ENCODE peak calls at places on chromosomes 13 and 19, in four cellular contexts. T is AG09309, Q is colonic mucosa, W is cardiac fibroblast. R is an unnamed sample.

GRCh38 chr13:97222934-97223710 is 989 bp downstream of the MBNL2 start:
- DNase-seq in T (no peak), Q (no peak), W (peak), R (no peak)

GRCh38 chr19:32104465-32105235 is 240.8 kb upstream of the ZNF507 start:
- DNase-seq in T (no peak), Q (no peak), W (no peak), R (no peak)

GRCh38 chr13:99523838-99524237 is 22.6 kb downstream of the TM9SF2 start:
- DNase-seq in T (no peak), Q (no peak), W (no peak), R (no peak)

GRCh38 chr13:39765801-39766463 is 110.5 kb downstream of the COG6 start:
- DNase-seq in T (no peak), Q (peak), W (peak), R (no peak)

GRCh38 chr19:37342753-37343152 is 28.1 kb upstream of the ZNF527 start:
- DNase-seq in T (no peak), Q (no peak), W (no peak), R (no peak)

GRCh38 chr19:39310558-39311311 is 9.9 kb downstream of the LRFN1 start:
- DNase-seq in T (no peak), Q (no peak), W (peak), R (peak)

GRCh38 chr13:114145256-114145655 is 12.8 kb upstream of the RASA3 start:
- DNase-seq in T (no peak), Q (no peak), W (no peak), R (no peak)

GRCh38 chr19:29323046-29323971 is 110.4 kb upstream of the UQCRFS1 start:
- DNase-seq in T (no peak), Q (peak), W (no peak), R (no peak)

GRCh38 chr13:89584058-89584457 is 1763.4 kb upstream of the MIR17HG start:
- DNase-seq in T (no peak), Q (no peak), W (no peak), R (no peak)

GRCh38 chr13:26708007-26708297 is 52.6 kb downstream of the GPR12 start:
- DNase-seq in T (no peak), Q (no peak), W (no peak), R (no peak)
- TF ChIP-seq CTCF in T (no peak), Q (no peak), W (no peak), R (no peak)

GRCh38 chr19:54436031-54436523 is 12.9 kb upstream of the LENG8 start:
- DNase-seq in T (no peak), Q (no peak), W (no peak), R (no peak)

GRCh38 chr19:54440641-54441040 is 8.4 kb upstream of the LENG8 start:
- DNase-seq in T (no peak), Q (no peak), W (no peak), R (no peak)

GRCh38 chr19:54435551-54436016 is 13.4 kb upstream of the LENG8 start:
- DNase-seq in T (no peak), Q (no peak), W (no peak), R (no peak)

GRCh38 chr19:54436561-54437229 is 12.3 kb upstream of the LENG8 start:
- DNase-seq in T (no peak), Q (no peak), W (no peak), R (no peak)

GRCh38 chr19:54439174-54439851 is 9.7 kb upstream of the LENG8 start:
- DNase-seq in T (no peak), Q (no peak), W (peak), R (no peak)
- TF ChIP-seq CTCF in T (peak), Q (no peak), W (peak), R (no peak)

GRCh38 chr19:35977446-35978222 is 17.4 kb upstream of the SDHAF1 start:
- DNase-seq in T (no peak), Q (no peak), W (no peak), R (no peak)
- TF ChIP-seq CTCF in T (no peak), Q (no peak), W (no peak), R (no peak)

GRCh38 chr19:6414793-6415591 is 9.6 kb downstream of the KHSRP start:
- DNase-seq in T (no peak), Q (no peak), W (no peak), R (peak)

GRCh38 chr19:6415592-6416190 is 8.9 kb downstream of the KHSRP start:
- DNase-seq in T (no peak), Q (no peak), W (no peak), R (no peak)

GRCh38 chr19:6416658-6417405 is 7.8 kb downstream of the KHSRP start:
- DNase-seq in T (no peak), Q (no peak), W (no peak), R (peak)

GRCh38 chr19:6418562-6418932 is 6.1 kb downstream of the KHSRP start:
- DNase-seq in T (no peak), Q (no peak), W (no peak), R (peak)

DNA sequence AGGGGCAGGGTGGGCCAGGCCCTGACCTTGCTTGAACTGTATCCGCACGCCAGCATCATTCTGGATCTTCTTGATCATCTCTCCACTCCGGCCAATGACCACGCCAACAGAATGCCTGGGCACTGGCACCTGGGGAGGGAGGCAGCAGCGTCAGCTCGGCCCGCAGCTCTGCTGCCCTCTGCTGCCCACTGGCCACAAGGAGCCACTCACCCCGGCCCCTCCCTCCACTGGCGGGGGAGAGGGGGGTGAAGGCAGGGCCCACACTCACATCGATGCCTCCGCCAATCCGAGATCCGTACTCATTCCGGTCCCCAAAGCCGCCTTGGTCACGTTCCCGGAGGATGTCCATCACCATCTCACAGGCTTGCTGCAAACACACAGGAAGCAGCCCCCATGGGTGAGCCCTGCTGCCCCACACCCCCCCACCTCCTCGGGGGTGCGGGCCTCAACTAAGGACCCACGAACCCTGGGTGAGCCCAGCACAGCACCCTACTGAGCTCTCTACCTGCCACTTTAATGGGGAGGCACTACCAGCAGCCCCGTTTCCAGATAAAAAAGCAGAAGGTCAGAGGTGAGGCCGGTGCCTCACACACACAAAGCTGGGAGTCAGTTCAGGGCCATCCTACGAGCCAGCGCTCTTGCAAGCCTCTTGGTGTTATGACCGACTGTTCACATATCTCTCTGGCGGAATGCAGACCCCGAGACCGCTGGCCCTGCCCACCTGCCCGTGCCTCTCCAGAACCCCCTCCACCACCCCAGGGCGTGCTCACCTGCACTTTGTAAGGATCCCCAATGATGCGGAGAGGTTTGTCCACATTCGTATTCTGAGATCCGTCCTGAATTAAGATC is 6.7 kb downstream of the KHSRP start:
- DNase-seq in T (no peak), Q (no peak), W (peak), R (peak)
- TF ChIP-seq CTCF in T (peak), Q (no peak), W (peak), R (no peak)

GRCh38 chr19:43533546-43534304 is 737 bp downstream of the ZNF575 start:
- DNase-seq in T (peak), Q (peak), W (peak), R (peak)

GRCh38 chr19:43532571-43532961 is 422 bp upstream of the ZNF575 start:
- DNase-seq in T (no peak), Q (peak), W (no peak), R (peak)

GRCh38 chr19:43534305-43534612 is 1.3 kb downstream of the ZNF575 start:
- DNase-seq in T (no peak), Q (no peak), W (no peak), R (no peak)

GRCh38 chr19:43534811-43535761 is 2.1 kb downstream of the ZNF575 start:
- DNase-seq in T (no peak), Q (peak), W (peak), R (no peak)

GRCh38 chr19:43532962-43533545 is at the start of gene ZNF575:
- DNase-seq in T (peak), Q (peak), W (peak), R (peak)
- TF ChIP-seq CTCF in T (no peak), Q (no peak), W (no peak), R (no peak)

DNA sequence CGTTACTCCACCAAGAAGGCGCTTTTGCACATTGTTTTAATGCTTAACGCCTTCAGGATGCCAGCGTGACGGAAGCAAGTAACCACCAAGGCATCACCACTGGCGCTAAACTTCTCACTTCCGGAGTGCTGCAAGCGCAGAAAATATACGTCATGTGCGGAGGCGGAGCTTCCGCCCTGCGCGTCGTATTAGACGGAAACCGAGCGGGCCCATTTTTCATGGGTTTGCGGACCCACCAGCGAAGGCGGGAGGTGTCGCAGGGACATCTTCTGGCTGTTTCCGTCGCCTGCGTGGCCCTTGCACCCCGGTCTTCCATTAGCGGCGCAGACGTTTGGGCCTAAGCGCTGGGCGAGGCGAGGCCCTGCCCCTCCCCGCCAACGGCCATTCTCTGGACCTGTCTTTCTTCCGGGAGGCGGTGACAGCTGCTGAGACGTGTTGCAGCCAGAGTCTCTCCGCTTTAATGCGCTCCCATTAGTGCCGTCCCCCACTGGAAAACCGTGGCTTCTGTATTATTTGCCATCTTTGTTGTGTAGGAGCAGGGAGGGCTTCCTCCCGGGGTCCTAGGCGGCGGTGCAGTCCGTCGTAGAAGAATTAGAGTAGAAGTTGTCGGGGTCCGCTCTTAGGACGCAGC is at the start of gene ERCC5:
- DNase-seq in T (peak), Q (peak), W (peak), R (peak)
- TF ChIP-seq CTCF in T (no peak), Q (no peak), W (no peak), R (no peak)

GRCh38 chr19:18428173-18428836 is 9.1 kb downstream of the SSBP4 start:
- DNase-seq in T (no peak), Q (no peak), W (no peak), R (no peak)
- TF ChIP-seq CTCF in T (no peak), Q (no peak), W (no peak), R (no peak)

GRCh38 chr19:4260605-4261191 is 13.8 kb downstream of the YJU2 start:
- DNase-seq in T (no peak), Q (no peak), W (no peak), R (peak)

GRCh38 chr19:4258181-4258580 is 11.3 kb downstream of the YJU2 start:
- DNase-seq in T (no peak), Q (no peak), W (no peak), R (no peak)

GRCh38 chr19:4257025-4257424 is 10.1 kb downstream of the YJU2 start:
- DNase-seq in T (no peak), Q (no peak), W (no peak), R (no peak)

DNA sequence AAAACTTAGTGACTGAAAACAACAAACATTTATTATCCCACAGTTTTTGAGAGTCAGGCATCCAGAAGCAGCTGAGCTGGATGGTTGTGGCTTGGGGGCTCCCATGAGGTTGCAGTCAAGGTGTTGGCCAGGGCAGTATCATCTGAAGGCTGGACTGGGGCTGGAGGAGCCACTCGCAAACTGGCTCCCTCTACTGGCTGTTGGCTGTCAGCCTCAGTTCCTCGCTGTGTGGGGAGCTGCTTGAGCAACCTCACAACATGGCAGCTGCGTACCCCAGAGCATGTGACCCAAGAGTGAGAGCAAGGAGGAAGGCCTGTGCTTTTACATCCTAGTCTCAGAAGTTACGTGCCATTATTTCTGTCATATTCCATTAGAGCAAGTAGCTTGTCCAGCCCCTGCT is 9.7 kb downstream of the YJU2 start:
- DNase-seq in T (no peak), Q (no peak), W (peak), R (no peak)
- TF ChIP-seq CTCF in T (no peak), Q (no peak), W (peak), R (no peak)

DNA sequence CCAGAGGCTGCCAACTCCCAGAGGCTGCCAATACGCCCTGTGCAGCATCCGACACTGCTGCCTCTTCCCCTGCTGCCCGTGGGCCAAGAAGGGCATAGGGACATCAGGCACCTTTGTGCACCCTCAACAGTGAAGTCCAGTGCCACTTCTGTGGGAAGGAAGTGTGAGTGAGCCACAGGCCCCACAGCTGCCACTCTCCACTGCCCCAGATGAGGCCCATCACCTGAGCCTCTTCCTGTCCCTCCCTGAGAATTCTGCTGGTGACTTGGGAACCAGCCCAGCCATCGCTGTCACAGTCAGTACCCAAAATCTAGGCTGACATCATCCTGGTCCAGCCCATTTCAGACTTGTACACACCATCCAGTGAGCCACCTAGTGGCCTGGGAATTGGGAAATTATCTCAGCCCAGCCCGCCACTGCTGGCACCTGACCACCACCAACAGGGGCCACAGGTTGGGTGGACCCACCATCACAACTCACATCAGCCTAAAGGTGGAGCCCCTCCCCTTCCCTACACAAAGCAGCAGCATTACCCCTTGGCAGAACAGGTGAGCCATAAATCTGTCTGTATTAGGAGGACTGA is 733.9 kb upstream of the KLHL1 start:
- DNase-seq in T (no peak), Q (no peak), W (no peak), R (no peak)
- TF ChIP-seq CTCF in T (no peak), Q (no peak), W (no peak), R (no peak)

DNA sequence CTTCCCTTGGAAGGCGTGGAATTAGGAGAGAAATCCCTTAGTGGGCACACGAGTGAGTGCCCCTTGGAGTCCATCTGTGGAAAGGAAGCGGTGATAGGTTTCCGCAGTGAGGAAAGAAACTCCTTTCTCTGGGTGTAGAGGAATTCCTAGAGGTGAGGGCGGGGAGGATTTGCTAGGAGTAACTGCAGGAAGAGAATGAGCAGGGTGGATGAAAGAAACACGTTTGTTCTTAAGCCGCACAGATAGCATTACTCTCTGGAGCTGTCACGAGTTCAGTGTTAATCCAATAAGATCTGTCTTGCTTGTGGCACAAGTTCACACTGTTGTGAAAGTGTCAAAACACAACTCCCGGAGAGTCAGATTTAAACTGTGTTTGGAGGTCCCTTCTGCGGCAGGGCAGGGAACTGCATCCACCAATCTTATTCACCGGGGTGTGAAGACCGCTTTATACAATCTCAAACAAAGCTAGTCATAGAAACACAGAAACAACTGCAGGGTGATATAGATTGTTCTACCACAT is 1.2 kb downstream of the KL start:
- DNase-seq in T (no peak), Q (peak), W (peak), R (peak)
- TF ChIP-seq CTCF in T (no peak), Q (peak), W (peak), R (peak)